ENCODE peak calls at places on chromosome 9, in ten cellular contexts. One of them, this sample, is unnamed.

GRCh38 chr9:75866273-75866871 is 24.1 kb upstream of the PCSK5 start:
- DNase-seq in NAMALWA: peak
- DNase-seq in naive thymus-derived CD4-positive, alpha-beta T cell: peak
- DNase-seq in HuH-7.5: no peak
- DNase-seq in SJCRH30: peak
- DNase-seq in IMR-90: peak
- DNase-seq in effector memory CD8-positive, alpha-beta T cell: peak
- DNase-seq in GDM1: no peak
- DNase-seq in cardiac muscle cell: peak
- DNase-seq in activated naive CD4-positive, alpha-beta T cell: no peak
- DNase-seq in this sample: peak

GRCh38 chr9:36721846-36722588 is 149.3 kb downstream of the MELK start:
- DNase-seq in NAMALWA: no peak
- DNase-seq in naive thymus-derived CD4-positive, alpha-beta T cell: no peak
- DNase-seq in HuH-7.5: no peak
- DNase-seq in SJCRH30: peak
- DNase-seq in IMR-90: no peak
- DNase-seq in effector memory CD8-positive, alpha-beta T cell: no peak
- DNase-seq in GDM1: no peak
- DNase-seq in cardiac muscle cell: peak
- DNase-seq in activated naive CD4-positive, alpha-beta T cell: no peak
- DNase-seq in this sample: no peak

GRCh38 chr9:81719972-81720371 is 30.6 kb upstream of the TLE1 start:
- DNase-seq in NAMALWA: no peak
- DNase-seq in naive thymus-derived CD4-positive, alpha-beta T cell: no peak
- DNase-seq in HuH-7.5: no peak
- DNase-seq in SJCRH30: peak
- DNase-seq in IMR-90: no peak
- DNase-seq in effector memory CD8-positive, alpha-beta T cell: no peak
- DNase-seq in GDM1: no peak
- DNase-seq in cardiac muscle cell: no peak
- DNase-seq in activated naive CD4-positive, alpha-beta T cell: no peak
- DNase-seq in this sample: no peak

GRCh38 chr9:94577036-94577435 is 16.6 kb downstream of the FBP2 start:
- DNase-seq in NAMALWA: no peak
- DNase-seq in naive thymus-derived CD4-positive, alpha-beta T cell: no peak
- DNase-seq in HuH-7.5: no peak
- DNase-seq in SJCRH30: no peak
- DNase-seq in IMR-90: no peak
- DNase-seq in effector memory CD8-positive, alpha-beta T cell: no peak
- DNase-seq in GDM1: no peak
- DNase-seq in cardiac muscle cell: no peak
- DNase-seq in activated naive CD4-positive, alpha-beta T cell: no peak
- DNase-seq in this sample: no peak

GRCh38 chr9:34992376-34992951 is 2.9 kb downstream of the DNAJB5 start:
- DNase-seq in NAMALWA: no peak
- DNase-seq in naive thymus-derived CD4-positive, alpha-beta T cell: no peak
- DNase-seq in HuH-7.5: no peak
- DNase-seq in SJCRH30: peak
- DNase-seq in IMR-90: peak
- DNase-seq in effector memory CD8-positive, alpha-beta T cell: no peak
- DNase-seq in GDM1: no peak
- DNase-seq in cardiac muscle cell: peak
- DNase-seq in activated naive CD4-positive, alpha-beta T cell: no peak
- DNase-seq in this sample: peak

GRCh38 chr9:16664211-16664610 is 206.3 kb downstream of the BNC2 start:
- DNase-seq in NAMALWA: no peak
- DNase-seq in naive thymus-derived CD4-positive, alpha-beta T cell: no peak
- DNase-seq in HuH-7.5: no peak
- DNase-seq in SJCRH30: no peak
- DNase-seq in IMR-90: peak
- DNase-seq in effector memory CD8-positive, alpha-beta T cell: no peak
- DNase-seq in GDM1: no peak
- DNase-seq in cardiac muscle cell: no peak
- DNase-seq in activated naive CD4-positive, alpha-beta T cell: no peak
- DNase-seq in this sample: no peak

GRCh38 chr9:116646661-116647514 is 40.2 kb upstream of the TRIM32 start:
- DNase-seq in NAMALWA: peak
- DNase-seq in naive thymus-derived CD4-positive, alpha-beta T cell: no peak
- DNase-seq in HuH-7.5: no peak
- DNase-seq in SJCRH30: peak
- DNase-seq in IMR-90: peak
- DNase-seq in effector memory CD8-positive, alpha-beta T cell: no peak
- DNase-seq in GDM1: peak
- DNase-seq in cardiac muscle cell: peak
- DNase-seq in activated naive CD4-positive, alpha-beta T cell: no peak
- DNase-seq in this sample: no peak

GRCh38 chr9:130364619-130365322 is 80.0 kb upstream of the ASS1 start:
- DNase-seq in NAMALWA: no peak
- DNase-seq in naive thymus-derived CD4-positive, alpha-beta T cell: no peak
- DNase-seq in HuH-7.5: no peak
- DNase-seq in SJCRH30: no peak
- DNase-seq in IMR-90: no peak
- DNase-seq in effector memory CD8-positive, alpha-beta T cell: no peak
- DNase-seq in GDM1: no peak
- DNase-seq in cardiac muscle cell: no peak
- DNase-seq in activated naive CD4-positive, alpha-beta T cell: no peak
- DNase-seq in this sample: no peak

GRCh38 chr9:126395439-126396212 is 69.0 kb downstream of the MVB12B start:
- DNase-seq in NAMALWA: no peak
- DNase-seq in naive thymus-derived CD4-positive, alpha-beta T cell: no peak
- DNase-seq in HuH-7.5: no peak
- DNase-seq in SJCRH30: no peak
- DNase-seq in IMR-90: peak
- DNase-seq in effector memory CD8-positive, alpha-beta T cell: no peak
- DNase-seq in GDM1: no peak
- DNase-seq in cardiac muscle cell: peak
- DNase-seq in activated naive CD4-positive, alpha-beta T cell: no peak
- DNase-seq in this sample: no peak

GRCh38 chr9:96015876-96016686 is 140.6 kb downstream of the ERCC6L2 start:
- DNase-seq in NAMALWA: peak
- DNase-seq in naive thymus-derived CD4-positive, alpha-beta T cell: peak
- DNase-seq in HuH-7.5: no peak
- DNase-seq in SJCRH30: no peak
- DNase-seq in IMR-90: peak
- DNase-seq in effector memory CD8-positive, alpha-beta T cell: no peak
- DNase-seq in GDM1: no peak
- DNase-seq in cardiac muscle cell: no peak
- DNase-seq in activated naive CD4-positive, alpha-beta T cell: no peak
- DNase-seq in this sample: no peak

GRCh38 chr9:75147638-75148037 is 59.3 kb downstream of the OSTF1 start:
- DNase-seq in NAMALWA: no peak
- DNase-seq in naive thymus-derived CD4-positive, alpha-beta T cell: peak
- DNase-seq in HuH-7.5: no peak
- DNase-seq in SJCRH30: no peak
- DNase-seq in IMR-90: peak
- DNase-seq in effector memory CD8-positive, alpha-beta T cell: no peak
- DNase-seq in GDM1: peak
- DNase-seq in cardiac muscle cell: peak
- DNase-seq in activated naive CD4-positive, alpha-beta T cell: no peak
- DNase-seq in this sample: no peak

GRCh38 chr9:94772654-94773303 is 46.3 kb downstream of the AOPEP start:
- DNase-seq in NAMALWA: no peak
- DNase-seq in naive thymus-derived CD4-positive, alpha-beta T cell: no peak
- DNase-seq in HuH-7.5: no peak
- DNase-seq in SJCRH30: peak
- DNase-seq in IMR-90: peak
- DNase-seq in effector memory CD8-positive, alpha-beta T cell: no peak
- DNase-seq in GDM1: no peak
- DNase-seq in cardiac muscle cell: no peak
- DNase-seq in activated naive CD4-positive, alpha-beta T cell: no peak
- DNase-seq in this sample: peak

GRCh38 chr9:129481424-129481823 is 139.5 kb downstream of the C9orf50 start:
- DNase-seq in NAMALWA: no peak
- DNase-seq in naive thymus-derived CD4-positive, alpha-beta T cell: no peak
- DNase-seq in HuH-7.5: no peak
- DNase-seq in SJCRH30: no peak
- DNase-seq in IMR-90: no peak
- DNase-seq in effector memory CD8-positive, alpha-beta T cell: no peak
- DNase-seq in GDM1: no peak
- DNase-seq in cardiac muscle cell: no peak
- DNase-seq in activated naive CD4-positive, alpha-beta T cell: no peak
- DNase-seq in this sample: no peak

GRCh38 chr9:35811364-35812024 is 568 bp downstream of the SPAG8 start:
- DNase-seq in NAMALWA: no peak
- DNase-seq in naive thymus-derived CD4-positive, alpha-beta T cell: no peak
- DNase-seq in HuH-7.5: no peak
- DNase-seq in SJCRH30: no peak
- DNase-seq in IMR-90: no peak
- DNase-seq in effector memory CD8-positive, alpha-beta T cell: no peak
- DNase-seq in GDM1: no peak
- DNase-seq in cardiac muscle cell: peak
- DNase-seq in activated naive CD4-positive, alpha-beta T cell: no peak
- DNase-seq in this sample: no peak

GRCh38 chr9:35537898-35538297 is 48.0 kb downstream of the RUSC2 start:
- DNase-seq in NAMALWA: no peak
- DNase-seq in naive thymus-derived CD4-positive, alpha-beta T cell: no peak
- DNase-seq in HuH-7.5: no peak
- DNase-seq in SJCRH30: no peak
- DNase-seq in IMR-90: no peak
- DNase-seq in effector memory CD8-positive, alpha-beta T cell: no peak
- DNase-seq in GDM1: no peak
- DNase-seq in cardiac muscle cell: peak
- DNase-seq in activated naive CD4-positive, alpha-beta T cell: no peak
- DNase-seq in this sample: no peak

GRCh38 chr9:786405-786804 is 55.1 kb upstream of the DMRT1 start:
- DNase-seq in NAMALWA: no peak
- DNase-seq in naive thymus-derived CD4-positive, alpha-beta T cell: no peak
- DNase-seq in HuH-7.5: no peak
- DNase-seq in SJCRH30: no peak
- DNase-seq in IMR-90: no peak
- DNase-seq in effector memory CD8-positive, alpha-beta T cell: no peak
- DNase-seq in GDM1: no peak
- DNase-seq in cardiac muscle cell: no peak
- DNase-seq in activated naive CD4-positive, alpha-beta T cell: no peak
- DNase-seq in this sample: no peak

GRCh38 chr9:32431940-32432555 is 47.6 kb downstream of the ACO1 start:
- DNase-seq in NAMALWA: peak
- DNase-seq in naive thymus-derived CD4-positive, alpha-beta T cell: peak
- DNase-seq in HuH-7.5: no peak
- DNase-seq in SJCRH30: peak
- DNase-seq in IMR-90: peak
- DNase-seq in effector memory CD8-positive, alpha-beta T cell: peak
- DNase-seq in GDM1: no peak
- DNase-seq in cardiac muscle cell: peak
- DNase-seq in activated naive CD4-positive, alpha-beta T cell: peak
- DNase-seq in this sample: no peak

GRCh38 chr9:134858051-134858841 is 22.4 kb upstream of the FCN2 start:
- DNase-seq in NAMALWA: no peak
- DNase-seq in naive thymus-derived CD4-positive, alpha-beta T cell: no peak
- DNase-seq in HuH-7.5: no peak
- DNase-seq in SJCRH30: no peak
- DNase-seq in IMR-90: peak
- DNase-seq in effector memory CD8-positive, alpha-beta T cell: no peak
- DNase-seq in GDM1: no peak
- DNase-seq in cardiac muscle cell: peak
- DNase-seq in activated naive CD4-positive, alpha-beta T cell: no peak
- DNase-seq in this sample: no peak

GRCh38 chr9:135258461-135258860 is 171.0 kb downstream of the OLFM1 start:
- DNase-seq in NAMALWA: no peak
- DNase-seq in naive thymus-derived CD4-positive, alpha-beta T cell: no peak
- DNase-seq in HuH-7.5: no peak
- DNase-seq in SJCRH30: no peak
- DNase-seq in IMR-90: no peak
- DNase-seq in effector memory CD8-positive, alpha-beta T cell: no peak
- DNase-seq in GDM1: no peak
- DNase-seq in cardiac muscle cell: no peak
- DNase-seq in activated naive CD4-positive, alpha-beta T cell: no peak
- DNase-seq in this sample: no peak

GRCh38 chr9:116800074-116800473 is 113.0 kb downstream of the TRIM32 start:
- DNase-seq in NAMALWA: no peak
- DNase-seq in naive thymus-derived CD4-positive, alpha-beta T cell: no peak
- DNase-seq in HuH-7.5: no peak
- DNase-seq in SJCRH30: no peak
- DNase-seq in IMR-90: no peak
- DNase-seq in effector memory CD8-positive, alpha-beta T cell: no peak
- DNase-seq in GDM1: no peak
- DNase-seq in cardiac muscle cell: no peak
- DNase-seq in activated naive CD4-positive, alpha-beta T cell: no peak
- DNase-seq in this sample: no peak

GRCh38 chr9:92720209-92720765 is 44.3 kb downstream of the BICD2 start:
- DNase-seq in NAMALWA: no peak
- DNase-seq in naive thymus-derived CD4-positive, alpha-beta T cell: no peak
- DNase-seq in HuH-7.5: no peak
- DNase-seq in SJCRH30: no peak
- DNase-seq in IMR-90: no peak
- DNase-seq in effector memory CD8-positive, alpha-beta T cell: no peak
- DNase-seq in GDM1: no peak
- DNase-seq in cardiac muscle cell: no peak
- DNase-seq in activated naive CD4-positive, alpha-beta T cell: no peak
- DNase-seq in this sample: no peak

GRCh38 chr9:124264812-124265211 is 7.1 kb downstream of the NEK6 start:
- DNase-seq in NAMALWA: peak
- DNase-seq in naive thymus-derived CD4-positive, alpha-beta T cell: no peak
- DNase-seq in HuH-7.5: no peak
- DNase-seq in SJCRH30: no peak
- DNase-seq in IMR-90: peak
- DNase-seq in effector memory CD8-positive, alpha-beta T cell: no peak
- DNase-seq in GDM1: no peak
- DNase-seq in cardiac muscle cell: peak
- DNase-seq in activated naive CD4-positive, alpha-beta T cell: no peak
- DNase-seq in this sample: no peak

GRCh38 chr9:94912700-94913249 is 186.3 kb downstream of the AOPEP start:
- DNase-seq in NAMALWA: no peak
- DNase-seq in naive thymus-derived CD4-positive, alpha-beta T cell: no peak
- DNase-seq in HuH-7.5: no peak
- DNase-seq in SJCRH30: peak
- DNase-seq in IMR-90: peak
- DNase-seq in effector memory CD8-positive, alpha-beta T cell: no peak
- DNase-seq in GDM1: no peak
- DNase-seq in cardiac muscle cell: peak
- DNase-seq in activated naive CD4-positive, alpha-beta T cell: no peak
- DNase-seq in this sample: no peak

GRCh38 chr9:114237781-114238180 is 82.4 kb downstream of the COL27A1 start:
- DNase-seq in NAMALWA: no peak
- DNase-seq in naive thymus-derived CD4-positive, alpha-beta T cell: no peak
- DNase-seq in HuH-7.5: no peak
- DNase-seq in SJCRH30: no peak
- DNase-seq in IMR-90: no peak
- DNase-seq in effector memory CD8-positive, alpha-beta T cell: no peak
- DNase-seq in GDM1: no peak
- DNase-seq in cardiac muscle cell: no peak
- DNase-seq in activated naive CD4-positive, alpha-beta T cell: no peak
- DNase-seq in this sample: no peak

GRCh38 chr9:34547960-34548603 is 25.3 kb upstream of the ENHO start:
- DNase-seq in NAMALWA: peak
- DNase-seq in naive thymus-derived CD4-positive, alpha-beta T cell: no peak
- DNase-seq in HuH-7.5: peak
- DNase-seq in SJCRH30: peak
- DNase-seq in IMR-90: peak
- DNase-seq in effector memory CD8-positive, alpha-beta T cell: no peak
- DNase-seq in GDM1: no peak
- DNase-seq in cardiac muscle cell: peak
- DNase-seq in activated naive CD4-positive, alpha-beta T cell: no peak
- DNase-seq in this sample: peak

GRCh38 chr9:12708562-12709298 is 15.5 kb downstream of the TYRP1 start:
- DNase-seq in NAMALWA: no peak
- DNase-seq in naive thymus-derived CD4-positive, alpha-beta T cell: no peak
- DNase-seq in HuH-7.5: no peak
- DNase-seq in SJCRH30: no peak
- DNase-seq in IMR-90: peak
- DNase-seq in effector memory CD8-positive, alpha-beta T cell: no peak
- DNase-seq in GDM1: no peak
- DNase-seq in cardiac muscle cell: peak
- DNase-seq in activated naive CD4-positive, alpha-beta T cell: no peak
- DNase-seq in this sample: no peak

GRCh38 chr9:127264462-127265040 is at the start of gene GARNL3:
- DNase-seq in NAMALWA: no peak
- DNase-seq in naive thymus-derived CD4-positive, alpha-beta T cell: no peak
- DNase-seq in HuH-7.5: no peak
- DNase-seq in SJCRH30: no peak
- DNase-seq in IMR-90: no peak
- DNase-seq in effector memory CD8-positive, alpha-beta T cell: no peak
- DNase-seq in GDM1: no peak
- DNase-seq in cardiac muscle cell: no peak
- DNase-seq in activated naive CD4-positive, alpha-beta T cell: no peak
- DNase-seq in this sample: no peak

GRCh38 chr9:111896942-111897830 is 572 bp downstream of the UGCG start:
- DNase-seq in NAMALWA: peak
- DNase-seq in naive thymus-derived CD4-positive, alpha-beta T cell: peak
- DNase-seq in HuH-7.5: peak
- DNase-seq in SJCRH30: peak
- DNase-seq in IMR-90: no peak
- DNase-seq in effector memory CD8-positive, alpha-beta T cell: no peak
- DNase-seq in GDM1: no peak
- DNase-seq in cardiac muscle cell: peak
- DNase-seq in activated naive CD4-positive, alpha-beta T cell: peak
- DNase-seq in this sample: peak